ENCODE peak calls at places on chromosomes 13 and 19, in nine cellular contexts. One of them, this sample, is unnamed.

GRCh38 chr19:48186541-48186991 is 16.1 kb downstream of the ZSWIM9 start:
- DNase-seq in osteocyte: no peak
- DNase-seq in ovary: no peak
- DNase-seq in GM04503: no peak
- DNase-seq in stimulated activated CD4-positive, alpha-beta T cell treated with anti-CD3 and anti-CD28 coated beads, TNF-alpha, amount 100 ng/mL, for 48 hours: no peak
- DNase-seq in head of caudate nucleus: no peak
- DNase-seq in uterus: no peak
- DNase-seq in brain microvascular endothelial cell: no peak
- DNase-seq in Caki2: no peak
- DNase-seq in this sample: no peak

GRCh38 chr13:59663707-59664106 is 500.0 kb downstream of the DIAPH3 start:
- DNase-seq in GM04503: no peak
- DNase-seq in stimulated activated CD4-positive, alpha-beta T cell treated with anti-CD3 and anti-CD28 coated beads, TNF-alpha, amount 100 ng/mL, for 48 hours: no peak
- DNase-seq in brain microvascular endothelial cell: no peak
- DNase-seq in uterus: no peak
- DNase-seq in ovary: no peak
- DNase-seq in osteocyte: no peak
- DNase-seq in head of caudate nucleus: no peak
- DNase-seq in Caki2: no peak
- DNase-seq in this sample: no peak

GRCh38 chr13:33454844-33455256 is 169.3 kb upstream of the STARD13 start:
- DNase-seq in brain microvascular endothelial cell: no peak
- DNase-seq in GM04503: peak
- DNase-seq in osteocyte: no peak
- DNase-seq in ovary: no peak
- DNase-seq in uterus: no peak
- DNase-seq in stimulated activated CD4-positive, alpha-beta T cell treated with anti-CD3 and anti-CD28 coated beads, TNF-alpha, amount 100 ng/mL, for 48 hours: no peak
- DNase-seq in Caki2: no peak
- DNase-seq in head of caudate nucleus: no peak
- DNase-seq in this sample: no peak

GRCh38 chr19:49802836-49803528 is 10.1 kb downstream of the FUZ start:
- DNase-seq in uterus: peak
- DNase-seq in head of caudate nucleus: no peak
- DNase-seq in osteocyte: no peak
- DNase-seq in GM04503: no peak
- DNase-seq in brain microvascular endothelial cell: no peak
- DNase-seq in Caki2: peak
- DNase-seq in stimulated activated CD4-positive, alpha-beta T cell treated with anti-CD3 and anti-CD28 coated beads, TNF-alpha, amount 100 ng/mL, for 48 hours: no peak
- DNase-seq in ovary: peak
- DNase-seq in this sample: peak

GRCh38 chr13:20408181-20408580 is 117.5 kb downstream of the CRYL1 start:
- DNase-seq in stimulated activated CD4-positive, alpha-beta T cell treated with anti-CD3 and anti-CD28 coated beads, TNF-alpha, amount 100 ng/mL, for 48 hours: no peak
- DNase-seq in head of caudate nucleus: no peak
- DNase-seq in ovary: no peak
- DNase-seq in GM04503: no peak
- DNase-seq in Caki2: no peak
- DNase-seq in brain microvascular endothelial cell: no peak
- DNase-seq in uterus: no peak
- DNase-seq in osteocyte: no peak
- DNase-seq in this sample: no peak

GRCh38 chr19:45919678-45920077 is 5.1 kb upstream of the NANOS2 start:
- DNase-seq in brain microvascular endothelial cell: no peak
- DNase-seq in head of caudate nucleus: peak
- DNase-seq in stimulated activated CD4-positive, alpha-beta T cell treated with anti-CD3 and anti-CD28 coated beads, TNF-alpha, amount 100 ng/mL, for 48 hours: no peak
- DNase-seq in ovary: no peak
- DNase-seq in osteocyte: no peak
- DNase-seq in uterus: no peak
- DNase-seq in Caki2: no peak
- DNase-seq in GM04503: no peak
- DNase-seq in this sample: no peak

GRCh38 chr19:10863107-10863700 is 8.1 kb upstream of the CARM1 start:
- DNase-seq in osteocyte: no peak
- DNase-seq in Caki2: peak
- DNase-seq in ovary: peak
- DNase-seq in brain microvascular endothelial cell: peak
- DNase-seq in uterus: peak
- DNase-seq in head of caudate nucleus: no peak
- DNase-seq in GM04503: no peak
- DNase-seq in stimulated activated CD4-positive, alpha-beta T cell treated with anti-CD3 and anti-CD28 coated beads, TNF-alpha, amount 100 ng/mL, for 48 hours: no peak
- DNase-seq in this sample: peak

GRCh38 chr19:4430760-4431159 is 26.8 kb downstream of the UBXN6 start:
- DNase-seq in uterus: no peak
- DNase-seq in osteocyte: no peak
- DNase-seq in stimulated activated CD4-positive, alpha-beta T cell treated with anti-CD3 and anti-CD28 coated beads, TNF-alpha, amount 100 ng/mL, for 48 hours: no peak
- DNase-seq in ovary: no peak
- DNase-seq in GM04503: no peak
- DNase-seq in Caki2: no peak
- DNase-seq in brain microvascular endothelial cell: no peak
- DNase-seq in head of caudate nucleus: peak
- DNase-seq in this sample: no peak

GRCh38 chr19:10074153-10074552 is 12.0 kb upstream of the SHFL start:
- DNase-seq in stimulated activated CD4-positive, alpha-beta T cell treated with anti-CD3 and anti-CD28 coated beads, TNF-alpha, amount 100 ng/mL, for 48 hours: peak
- DNase-seq in Caki2: no peak
- DNase-seq in GM04503: no peak
- DNase-seq in ovary: no peak
- DNase-seq in uterus: no peak
- DNase-seq in brain microvascular endothelial cell: peak
- DNase-seq in head of caudate nucleus: no peak
- DNase-seq in osteocyte: no peak
- DNase-seq in this sample: no peak

GRCh38 chr19:50460161-50460765 is 16.0 kb upstream of the EMC10 start:
- DNase-seq in uterus: no peak
- DNase-seq in ovary: no peak
- DNase-seq in brain microvascular endothelial cell: peak
- DNase-seq in stimulated activated CD4-positive, alpha-beta T cell treated with anti-CD3 and anti-CD28 coated beads, TNF-alpha, amount 100 ng/mL, for 48 hours: no peak
- DNase-seq in GM04503: no peak
- DNase-seq in Caki2: peak
- DNase-seq in head of caudate nucleus: no peak
- DNase-seq in osteocyte: no peak
- DNase-seq in this sample: peak

GRCh38 chr19:58513694-58514563 is 2.1 kb upstream of the SLC27A5 start:
- DNase-seq in Caki2: peak
- DNase-seq in uterus: peak
- DNase-seq in brain microvascular endothelial cell: peak
- DNase-seq in osteocyte: no peak
- DNase-seq in ovary: peak
- DNase-seq in stimulated activated CD4-positive, alpha-beta T cell treated with anti-CD3 and anti-CD28 coated beads, TNF-alpha, amount 100 ng/mL, for 48 hours: peak
- DNase-seq in GM04503: no peak
- DNase-seq in head of caudate nucleus: peak
- DNase-seq in this sample: peak

GRCh38 chr13:36453518-36453917 is 21.2 kb downstream of the CCNA1 start:
- DNase-seq in osteocyte: no peak
- DNase-seq in ovary: no peak
- DNase-seq in head of caudate nucleus: no peak
- DNase-seq in stimulated activated CD4-positive, alpha-beta T cell treated with anti-CD3 and anti-CD28 coated beads, TNF-alpha, amount 100 ng/mL, for 48 hours: no peak
- DNase-seq in brain microvascular endothelial cell: no peak
- DNase-seq in uterus: no peak
- DNase-seq in GM04503: no peak
- DNase-seq in Caki2: no peak
- DNase-seq in this sample: no peak

GRCh38 chr13:55563267-55563666 is 1577.5 kb upstream of the PRR20A start:
- DNase-seq in Caki2: no peak
- DNase-seq in osteocyte: no peak
- DNase-seq in head of caudate nucleus: peak
- DNase-seq in stimulated activated CD4-positive, alpha-beta T cell treated with anti-CD3 and anti-CD28 coated beads, TNF-alpha, amount 100 ng/mL, for 48 hours: no peak
- DNase-seq in uterus: no peak
- DNase-seq in brain microvascular endothelial cell: no peak
- DNase-seq in GM04503: no peak
- DNase-seq in ovary: no peak
- DNase-seq in this sample: no peak

GRCh38 chr19:41872384-41872774 is 4.7 kb upstream of the CD79A start:
- DNase-seq in brain microvascular endothelial cell: no peak
- DNase-seq in ovary: no peak
- DNase-seq in osteocyte: no peak
- DNase-seq in Caki2: peak
- DNase-seq in uterus: no peak
- DNase-seq in head of caudate nucleus: no peak
- DNase-seq in GM04503: no peak
- DNase-seq in stimulated activated CD4-positive, alpha-beta T cell treated with anti-CD3 and anti-CD28 coated beads, TNF-alpha, amount 100 ng/mL, for 48 hours: no peak
- DNase-seq in this sample: no peak

GRCh38 chr19:47093841-47094240 is 19.7 kb downstream of the ZC3H4 start:
- DNase-seq in head of caudate nucleus: no peak
- DNase-seq in uterus: no peak
- DNase-seq in stimulated activated CD4-positive, alpha-beta T cell treated with anti-CD3 and anti-CD28 coated beads, TNF-alpha, amount 100 ng/mL, for 48 hours: no peak
- DNase-seq in osteocyte: no peak
- DNase-seq in brain microvascular endothelial cell: no peak
- DNase-seq in Caki2: no peak
- DNase-seq in ovary: no peak
- DNase-seq in GM04503: no peak
- DNase-seq in this sample: no peak

GRCh38 chr19:2678043-2678671 is 24.3 kb downstream of the GNG7 start:
- DNase-seq in head of caudate nucleus: no peak
- DNase-seq in GM04503: no peak
- DNase-seq in ovary: no peak
- DNase-seq in brain microvascular endothelial cell: no peak
- DNase-seq in stimulated activated CD4-positive, alpha-beta T cell treated with anti-CD3 and anti-CD28 coated beads, TNF-alpha, amount 100 ng/mL, for 48 hours: no peak
- DNase-seq in uterus: no peak
- DNase-seq in Caki2: no peak
- DNase-seq in osteocyte: no peak
- DNase-seq in this sample: no peak

GRCh38 chr13:113588394-113589111 is 4.0 kb downstream of the TFDP1 start:
- DNase-seq in osteocyte: peak
- DNase-seq in Caki2: no peak
- DNase-seq in stimulated activated CD4-positive, alpha-beta T cell treated with anti-CD3 and anti-CD28 coated beads, TNF-alpha, amount 100 ng/mL, for 48 hours: no peak
- DNase-seq in brain microvascular endothelial cell: no peak
- DNase-seq in uterus: no peak
- DNase-seq in ovary: no peak
- DNase-seq in head of caudate nucleus: no peak
- DNase-seq in GM04503: no peak
- DNase-seq in this sample: no peak

GRCh38 chr19:18259848-18260247 is 14.4 kb downstream of the IQCN start:
- DNase-seq in GM04503: no peak
- DNase-seq in ovary: no peak
- DNase-seq in osteocyte: no peak
- DNase-seq in brain microvascular endothelial cell: no peak
- DNase-seq in uterus: no peak
- DNase-seq in head of caudate nucleus: no peak
- DNase-seq in stimulated activated CD4-positive, alpha-beta T cell treated with anti-CD3 and anti-CD28 coated beads, TNF-alpha, amount 100 ng/mL, for 48 hours: no peak
- DNase-seq in Caki2: no peak
- DNase-seq in this sample: no peak

GRCh38 chr13:64684685-64685431 is 2545.3 kb downstream of the PCDH9 start:
- DNase-seq in GM04503: no peak
- DNase-seq in osteocyte: no peak
- DNase-seq in Caki2: no peak
- DNase-seq in brain microvascular endothelial cell: peak
- DNase-seq in uterus: no peak
- DNase-seq in ovary: no peak
- DNase-seq in head of caudate nucleus: no peak
- DNase-seq in stimulated activated CD4-positive, alpha-beta T cell treated with anti-CD3 and anti-CD28 coated beads, TNF-alpha, amount 100 ng/mL, for 48 hours: no peak
- DNase-seq in this sample: no peak

GRCh38 chr19:19406878-19407639 is 1.6 kb downstream of the GATAD2A start:
- DNase-seq in uterus: no peak
- DNase-seq in Caki2: peak
- DNase-seq in stimulated activated CD4-positive, alpha-beta T cell treated with anti-CD3 and anti-CD28 coated beads, TNF-alpha, amount 100 ng/mL, for 48 hours: peak
- DNase-seq in GM04503: no peak
- DNase-seq in head of caudate nucleus: peak
- DNase-seq in ovary: no peak
- DNase-seq in osteocyte: no peak
- DNase-seq in brain microvascular endothelial cell: peak
- DNase-seq in this sample: peak

This sample was measured in right cardiac atrium.